ENCODE peak calls at places on chromosomes 1 and 21, in six cellular contexts. L is CD8-positive, alpha-beta T cell; C is fibroblast of lung; I is lower lobe of right lung; A is K562; T is astrocyte. O is an unnamed sample. For H3K4me1, the result is how much of the 10 kb centered on the place peaks cover.

GRCh38 chr1:229124471-229125198 is 146.3 kb upstream of the RAB4A start:
- DNase-seq in L (no peak), C (no peak), I (no peak), A (no peak), T (no peak), O (no peak)

GRCh38 chr1:183696981-183697380 is 43.9 kb upstream of the APOBEC4 start:
- DNase-seq in L (no peak), C (no peak), I (no peak), A (no peak), T (no peak), O (no peak)

GRCh38 chr1:35539824-35540261 is 17.4 kb downstream of the KIAA0319L start:
- DNase-seq in L (no peak), C (peak), I (no peak), A (no peak), T (peak), O (no peak)

GRCh38 chr1:154403300-154403943 is 1.7 kb upstream of the IL6R start:
- DNase-seq in L (peak), C (no peak), I (no peak), A (no peak), T (no peak), O (no peak)

GRCh38 chr1:204751883-204752687 is 66.5 kb upstream of the LRRN2 start:
- DNase-seq in L (no peak), C (no peak), I (no peak), A (peak), T (no peak), O (peak)

GRCh38 chr1:73943270-73943669 is 254.7 kb downstream of the LRRIQ3 start:
- DNase-seq in L (no peak), C (no peak), I (no peak), A (no peak), T (no peak), O (no peak)

GRCh38 chr1:119275145-119275929 is 93.2 kb upstream of the HAO2 start:
- DNase-seq in L (no peak), C (peak), I (no peak), A (peak), T (peak), O (peak)

GRCh38 chr1:232915212-232915611 is 35.2 kb upstream of the NTPCR start:
- DNase-seq in L (no peak), C (no peak), I (no peak), A (no peak), T (no peak), O (no peak)

GRCh38 chr1:234618726-234619049 is 8.7 kb upstream of the IRF2BP2 start:
- DNase-seq in L (no peak), C (no peak), I (no peak), A (no peak), T (no peak), O (no peak)

GRCh38 chr1:233172201-233172600 is 123.3 kb downstream of the PCNX2 start:
- DNase-seq in L (no peak), C (peak), I (no peak), A (peak), T (peak), O (peak)

GRCh38 chr1:22738069-22738435 is 27.4 kb downstream of the EPHB2 start:
- DNase-seq in L (no peak), C (no peak), I (no peak), A (no peak), T (no peak), O (no peak)

GRCh38 chr21:32562426-32562825 is 22.9 kb downstream of the TCP10L start:
- DNase-seq in L (peak), C (peak), I (no peak), A (peak), T (peak), O (peak)

GRCh38 chr1:170623171-170623570 is 40.8 kb upstream of the PRRX1 start:
- DNase-seq in L (no peak), C (peak), I (no peak), A (no peak), T (peak), O (peak)

GRCh38 chr1:108113496-108113895 is 86.6 kb downstream of the SLC25A24 start:
- DNase-seq in L (no peak), C (no peak), I (no peak), A (no peak), T (no peak), O (no peak)

GRCh38 chr1:51320967-51321923 is 9.1 kb downstream of the TTC39A start:
- DNase-seq in L (no peak), C (no peak), I (peak), A (peak), T (no peak), O (no peak)

GRCh38 chr1:156074661-156075060 is 7.6 kb downstream of the MEX3A start:
- DNase-seq in L (no peak), C (no peak), I (no peak), A (no peak), T (no peak), O (no peak)

GRCh38 chr1:229309684-229310083 is 33.2 kb downstream of the CCSAP start:
- DNase-seq in L (no peak), C (no peak), I (no peak), A (no peak), T (no peak), O (no peak)

GRCh38 chr1:1141911-1142250 is 26.0 kb upstream of the C1orf159 start:
- DNase-seq in L (no peak), C (no peak), I (no peak), A (no peak), T (no peak), O (no peak)

GRCh38 chr1:1144122-1144842 is 28.4 kb upstream of the C1orf159 start:
- DNase-seq in L (peak), C (no peak), I (peak), A (no peak), T (no peak), O (no peak)

GRCh38 chr1:1143636-1144035 is 27.7 kb upstream of the C1orf159 start:
- DNase-seq in L (no peak), C (no peak), I (no peak), A (no peak), T (no peak), O (no peak)

GRCh38 chr1:1141244-1141910 is 25.5 kb upstream of the C1orf159 start:
- DNase-seq in L (peak), C (no peak), I (no peak), A (no peak), T (no peak), O (no peak)

DNA sequence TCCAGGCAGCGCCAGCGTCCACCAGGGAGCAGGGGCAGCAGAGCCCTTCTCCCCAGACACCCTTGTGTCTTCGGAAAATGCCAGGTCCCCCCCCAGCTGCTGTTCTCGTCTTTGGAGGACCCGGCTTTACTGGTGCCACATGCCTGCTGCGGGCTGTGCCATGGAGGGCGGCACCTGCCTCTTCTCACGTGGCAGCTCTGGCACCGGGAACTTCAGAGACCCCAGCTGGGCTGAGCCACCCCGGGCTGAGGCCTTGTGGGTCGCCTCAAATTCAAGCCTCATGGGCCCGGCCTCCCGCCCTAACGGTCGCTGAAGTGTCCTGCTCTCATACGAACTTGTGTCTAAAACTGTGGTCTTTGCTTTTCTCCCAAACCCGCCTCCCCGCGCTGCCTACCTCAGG is 27.0 kb upstream of the C1orf159 start:
- DNase-seq in L (no peak), C (no peak), I (no peak), A (no peak), T (no peak), O (no peak)
- TF ChIP-seq CTCF in L (no peak), C (no peak), I (no peak), A (no peak), T (no peak), O (no peak)

DNA sequence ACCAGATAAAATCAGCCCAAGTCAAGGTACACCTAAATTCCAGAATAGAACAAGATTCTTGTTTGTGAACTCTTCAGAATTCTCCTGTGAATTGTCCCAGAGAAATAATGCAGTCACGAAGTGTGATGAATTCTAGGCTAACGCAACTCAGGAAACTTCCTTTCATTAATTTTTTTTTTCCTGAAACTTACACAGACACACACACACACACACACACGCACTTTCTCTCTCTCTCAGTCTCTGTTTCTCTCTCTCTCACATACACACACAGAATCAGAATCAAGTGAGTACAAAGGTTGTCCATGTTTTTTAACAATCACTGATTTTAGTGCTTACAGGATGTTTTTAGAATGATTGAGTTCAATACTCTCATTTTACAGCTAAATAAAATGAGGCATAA is 278.2 kb upstream of the SNX7 start:
- DNase-seq in L (no peak), C (no peak), I (no peak), A (no peak), T (no peak), O (no peak)
- H3K4me1 ChIP-seq in L (under half), C (under half), I (under half), A (under half), T (under half), O (half or more)

GRCh38 chr1:37342736-37343135 is 131.6 kb upstream of the ZC3H12A start:
- DNase-seq in L (no peak), C (no peak), I (no peak), A (no peak), T (no peak), O (no peak)
- TF ChIP-seq CTCF in L (no peak), C (no peak), I (no peak), A (no peak), T (no peak), O (no peak)

DNA sequence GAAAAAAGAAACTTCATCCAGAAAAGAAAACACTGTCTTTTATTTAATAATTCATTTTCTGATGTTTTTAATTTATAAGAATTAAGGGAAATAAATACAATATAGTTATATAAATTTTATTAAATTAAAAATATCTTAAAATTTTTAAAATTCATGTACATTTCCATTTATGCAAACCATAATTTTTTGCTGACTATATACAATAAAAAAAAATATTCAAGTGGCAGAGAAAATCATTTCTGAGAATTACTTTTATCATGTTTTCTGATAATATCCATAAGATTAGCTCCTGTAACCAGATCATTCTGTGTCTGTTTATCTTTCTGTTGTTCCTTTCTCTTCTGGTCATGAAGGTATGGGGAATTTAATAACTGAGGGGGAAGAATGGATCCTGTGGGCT is 23.5 kb upstream of the KIF14 start:
- DNase-seq in L (no peak), C (no peak), I (no peak), A (no peak), T (no peak), O (no peak)
- H3K4me1 ChIP-seq in L (under half), C (under half), I (under half), A (under half), T (under half), O (under half)

GRCh38 chr1:152394151-152394550 is 19.9 kb downstream of the CRNN start:
- DNase-seq in L (no peak), C (no peak), I (no peak), A (no peak), T (no peak), O (no peak)

GRCh38 chr1:152397474-152397873 is 16.6 kb downstream of the CRNN start:
- DNase-seq in L (no peak), C (no peak), I (no peak), A (peak), T (no peak), O (peak)

GRCh38 chr1:152398812-152399698 is 15.0 kb downstream of the CRNN start:
- DNase-seq in L (no peak), C (peak), I (no peak), A (peak), T (no peak), O (no peak)
- TF ChIP-seq CTCF in L (no peak), C (no peak), I (peak), A (peak), T (peak), O (peak)

O was measured in A673.